ENCODE peak calls at places on chromosomes 2 and 18, in seven cellular contexts. D is CD4-positive, alpha-beta T cell; F is NCI-H345; S is stimulated activated CD8-positive, alpha-beta memory T cell treated with anti-CD3 and anti-CD28 coated beads, Interleukin-12 subunit alpha, Interleukin-12 subunit beta, amount 100 ng/mL, for 4 hours; G is activated T-helper 9 cell treated with anti-CD3 and anti-CD28 coated beads, Interleukin-2, amount 50 U/mL, for 16 hours; C is IMR-90; M is NCI-H2029 treated with DMSO at 0.1 percent for 48 hours. A is an unnamed sample.

GRCh38 chr2:237700583-237701032 is 73.2 kb downstream of the LRRFIP1 start:
- DNase-seq in M (peak), D (peak), G (peak), S (peak), C (peak), F (peak), A (no peak)

GRCh38 chr18:26813043-26813442 is 52.5 kb downstream of the AQP4 start:
- DNase-seq in C (no peak), F (peak), M (no peak), G (no peak), S (no peak), D (no peak), A (no peak)

GRCh38 chr2:61180686-61181085 is 18.7 kb downstream of the C2orf74 start:
- DNase-seq in M (no peak), C (no peak), S (no peak), G (no peak), D (no peak), F (no peak), A (no peak)

GRCh38 chr18:28183418-28184078 is 6.6 kb upstream of the CDH2 start:
- DNase-seq in G (no peak), F (no peak), D (no peak), C (peak), S (no peak), M (no peak), A (no peak)

GRCh38 chr2:71615769-71616730 is 162.7 kb downstream of the DYSF start:
- DNase-seq in G (no peak), D (no peak), C (no peak), S (no peak), M (no peak), F (no peak), A (no peak)

GRCh38 chr18:11983592-11983991 is 2.3 kb downstream of the IMPA2 start:
- DNase-seq in F (no peak), D (no peak), M (no peak), C (no peak), S (no peak), G (no peak), A (no peak)

GRCh38 chr2:240933966-240934700 is 28.0 kb downstream of the CROCC2 start:
- DNase-seq in C (no peak), D (no peak), S (no peak), M (no peak), F (no peak), G (no peak), A (no peak)

GRCh38 chr2:71694501-71695234 is 241.3 kb downstream of the DYSF start:
- DNase-seq in C (no peak), S (no peak), F (no peak), M (no peak), G (no peak), D (no peak), A (no peak)

GRCh38 chr2:100856732-100857131 is 36.8 kb downstream of the NPAS2 start:
- DNase-seq in M (no peak), C (no peak), G (no peak), D (no peak), F (no peak), S (no peak), A (no peak)

GRCh38 chr2:135586148-135586547 is 54.9 kb downstream of the R3HDM1 start:
- DNase-seq in C (peak), M (no peak), G (no peak), F (peak), D (no peak), S (no peak), A (no peak)

GRCh38 chr2:205947621-205948495 is 138.1 kb downstream of the INO80D start:
- DNase-seq in C (peak), M (peak), G (peak), F (peak), D (peak), S (no peak), A (no peak)

GRCh38 chr2:74333175-74333574 is 10.0 kb downstream of the SLC4A5 start:
- DNase-seq in G (no peak), C (peak), D (no peak), F (peak), M (peak), S (no peak), A (no peak)

GRCh38 chr2:95099910-95100309 is 21.7 kb downstream of the MRPS5 start:
- DNase-seq in C (no peak), D (no peak), M (no peak), S (no peak), F (no peak), G (no peak), A (no peak)

GRCh38 chr18:3340015-3340681 is 78.2 kb downstream of the MYL12B start:
- DNase-seq in C (peak), D (no peak), F (no peak), S (no peak), M (no peak), G (no peak), A (no peak)

GRCh38 chr2:25305809-25306208 is 35.9 kb downstream of the DNMT3A start:
- DNase-seq in G (no peak), C (no peak), S (no peak), F (no peak), M (no peak), D (no peak), A (no peak)

GRCh38 chr18:58207520-58208152 is 163.6 kb downstream of the NEDD4L start:
- DNase-seq in C (no peak), D (no peak), G (no peak), M (no peak), F (no peak), S (no peak), A (no peak)

GRCh38 chr2:62724106-62724505 is 18.6 kb downstream of the EHBP1 start:
- DNase-seq in M (no peak), G (no peak), C (peak), D (no peak), S (no peak), F (no peak), A (no peak)

GRCh38 chr2:220660277-220661155 is 911.6 kb downstream of the EPHA4 start:
- DNase-seq in G (no peak), S (no peak), C (no peak), D (no peak), M (no peak), F (no peak), A (no peak)

GRCh38 chr2:203586696-203587095 is 51.6 kb upstream of the RAPH1 start:
- DNase-seq in G (no peak), M (no peak), F (no peak), C (peak), D (no peak), S (no peak), A (no peak)

GRCh38 chr2:224278531-224278930 is 123.4 kb downstream of the FAM124B start:
- DNase-seq in C (peak), D (no peak), F (no peak), S (no peak), M (no peak), G (no peak), A (no peak)

GRCh38 chr2:15253817-15254216 is 307.3 kb downstream of the NBAS start:
- DNase-seq in F (no peak), C (no peak), M (no peak), S (no peak), D (no peak), G (no peak), A (no peak)

GRCh38 chr2:241834853-241835210 is 23.9 kb downstream of the PDCD1 start:
- DNase-seq in S (no peak), G (no peak), M (no peak), C (no peak), F (no peak), D (no peak), A (no peak)

GRCh38 chr18:75162467-75162866 is 46.5 kb downstream of the PTGR3 start:
- DNase-seq in F (no peak), C (peak), D (no peak), S (no peak), G (no peak), M (no peak), A (no peak)

GRCh38 chr2:169452080-169452479 is 27.2 kb upstream of the BBS5 start:
- DNase-seq in M (peak), D (no peak), G (no peak), F (peak), C (peak), S (no peak), A (no peak)

GRCh38 chr18:8615397-8616025 is 6.3 kb downstream of the RAB12 start:
- DNase-seq in G (no peak), C (peak), M (peak), S (no peak), D (no peak), F (peak), A (no peak)

GRCh38 chr18:43525149-43525548 is 247.9 kb upstream of the SYT4 start:
- DNase-seq in F (peak), G (no peak), D (no peak), S (no peak), C (no peak), M (peak), A (no peak)

GRCh38 chr2:46264447-46264846 is 32.8 kb upstream of the EPAS1 start:
- DNase-seq in C (no peak), D (no peak), M (no peak), G (no peak), S (no peak), F (no peak), A (no peak)

GRCh38 chr18:55097406-55098170 is 138.3 kb upstream of the CCDC68 start:
- DNase-seq in M (no peak), C (no peak), S (no peak), F (no peak), D (no peak), G (no peak), A (no peak)

A was measured in SIG-M5.